ENCODE peak calls at places on chromosomes 3 and 15, in four cellular contexts. J is epithelial cell of esophagus, A is AG04450, Q is HL-60. K is an unnamed sample.

GRCh38 chr15:73822998-73823397 is 50.4 kb upstream of the TBC1D21 start:
- DNase-seq in J (peak; percentile 53), A (no peak), Q (no peak), K (no peak)

GRCh38 chr3:94115482-94115881 is 52.6 kb downstream of the NSUN3 start:
- DNase-seq in J (peak; percentile 57), A (peak; percentile 7), Q (no peak), K (no peak)

GRCh38 chr3:58635371-58636285 is 30.9 kb downstream of the FAM3D start:
- DNase-seq in J (no peak), A (no peak), Q (no peak), K (no peak)

GRCh38 chr15:79582650-79583049 is 150.5 kb downstream of the MINAR1 start:
- DNase-seq in J (no peak), A (no peak), Q (no peak), K (no peak)

GRCh38 chr15:53454535-53454842 is 305.0 kb downstream of the WDR72 start:
- DNase-seq in J (no peak), A (no peak), Q (no peak), K (no peak)

GRCh38 chr3:156509209-156510174 is 45.4 kb downstream of the SSR3 start:
- DNase-seq in J (peak; percentile 63), A (peak; percentile 34), Q (no peak), K (no peak)

GRCh38 chr3:45227946-45228345 is 1.9 kb upstream of the TMEM158 start:
- DNase-seq in J (no peak), A (no peak), Q (no peak), K (no peak)

GRCh38 chr15:60155661-60156060 is 151.6 kb downstream of the FOXB1 start:
- DNase-seq in J (peak; percentile 23), A (no peak), Q (no peak), K (no peak)

GRCh38 chr3:167198949-167199348 is 181.1 kb downstream of the ZBBX start:
- DNase-seq in J (no peak), A (no peak), Q (peak; percentile 32), K (no peak)

GRCh38 chr3:134299185-134299887 is 48.7 kb upstream of the RYK start:
- DNase-seq in J (peak; percentile 46), A (no peak), Q (no peak), K (no peak)

GRCh38 chr3:67083277-67083676 is 85.2 kb downstream of the KBTBD8 start:
- DNase-seq in J (peak; percentile 35), A (no peak), Q (peak; percentile 11), K (no peak)

GRCh38 chr3:185549111-185549510 is 3.3 kb downstream of the LIPH start:
- DNase-seq in J (peak; percentile 97), A (peak; percentile 88), Q (no peak), K (no peak)

GRCh38 chr3:128801779-128802369 is 75.9 kb downstream of the RAB7A start:
- DNase-seq in J (no peak), A (no peak), Q (no peak), K (no peak)

GRCh38 chr3:9310043-9310442 is 52.8 kb upstream of the THUMPD3 start:
- DNase-seq in J (no peak), A (no peak), Q (no peak), K (no peak)

GRCh38 chr15:99704444-99704838 is 28.8 kb downstream of the LYSMD4 start:
- DNase-seq in J (peak; percentile 89), A (peak; percentile 84), Q (peak; percentile 64), K (no peak)

GRCh38 chr3:62832569-62832968 is 42.6 kb downstream of the CADPS start:
- DNase-seq in J (no peak), A (no peak), Q (no peak), K (no peak)

GRCh38 chr15:75456710-75457109 is 5.2 kb upstream of the SIN3A start:
- DNase-seq in J (peak; percentile 11), A (no peak), Q (peak; percentile 75), K (no peak)

GRCh38 chr3:150495563-150496168 is 50.6 kb downstream of the SERP1 start:
- DNase-seq in J (peak; percentile 54), A (peak; percentile 16), Q (peak; percentile 8), K (no peak)

GRCh38 chr3:139122612-139123011 is 77.9 kb upstream of the PRR23C start:
- DNase-seq in J (no peak), A (no peak), Q (peak; percentile 4), K (no peak)

GRCh38 chr3:129795596-129795995 is 97.9 kb downstream of the TMCC1 start:
- DNase-seq in J (peak; percentile 96), A (no peak), Q (no peak), K (no peak)

GRCh38 chr15:73127302-73127936 is 75.2 kb downstream of the NEO1 start:
- DNase-seq in J (peak; percentile 48), A (no peak), Q (peak; percentile 36), K (no peak)

GRCh38 chr15:101014921-101015841 is 96.0 kb downstream of the LRRK1 start:
- DNase-seq in J (peak; percentile 75), A (no peak), Q (peak; percentile 61), K (peak; percentile 59)

DNA sequence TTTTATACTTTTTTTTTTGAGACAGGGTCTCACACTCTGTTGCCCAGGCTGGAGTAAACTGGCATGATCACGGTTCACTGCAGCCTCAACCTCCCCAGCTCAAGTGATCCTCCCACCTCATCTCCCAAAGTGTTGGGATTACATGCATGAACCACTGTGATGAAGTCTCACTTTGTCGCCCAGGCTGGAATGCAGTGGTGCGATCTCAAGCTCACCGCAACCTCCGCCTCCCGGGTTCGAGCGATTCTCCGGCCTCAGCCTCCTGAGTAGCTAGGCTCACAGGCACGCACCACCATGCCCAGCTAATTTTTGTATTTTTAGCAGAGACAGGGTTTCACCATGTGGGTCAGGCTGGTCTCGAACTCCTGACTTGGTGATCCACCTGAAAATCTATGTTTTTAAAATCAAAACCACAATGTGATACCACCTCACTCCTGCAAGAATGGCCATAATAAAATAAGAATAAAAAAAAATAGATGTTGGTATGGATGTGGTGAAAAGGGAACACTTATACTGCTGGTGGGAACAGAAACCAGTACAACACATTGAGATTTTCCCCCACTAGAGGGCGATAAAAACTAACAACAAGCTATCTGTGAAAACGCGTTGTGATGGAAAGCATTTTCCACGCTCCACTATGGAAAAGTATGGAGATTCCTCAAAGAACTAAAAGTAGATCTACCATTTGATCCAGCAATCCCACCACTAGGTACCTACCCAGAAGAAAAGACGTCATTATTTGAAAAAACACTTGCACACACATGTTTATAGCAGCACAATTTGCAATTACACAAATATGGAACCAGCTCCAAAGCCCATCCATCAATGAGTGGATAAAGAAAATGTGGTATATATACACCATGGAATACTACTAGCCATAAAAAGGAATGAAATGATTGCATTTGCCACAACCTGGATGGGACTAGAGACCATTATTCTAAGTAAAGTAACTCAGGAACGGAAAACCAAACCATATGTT is 26.8 kb upstream of the OCA2 start:
- DNase-seq in J (peak; percentile 66), A (peak; percentile 24), Q (peak; percentile 17), K (no peak)
- TF ChIP-seq CTCF in J (peak; percentile 58), A (peak; percentile 60), Q (peak; percentile 24), K (peak; percentile 68)

GRCh38 chr3:188365184-188365583 is 211.2 kb downstream of the LPP start:
- DNase-seq in J (no peak), A (no peak), Q (no peak), K (no peak)

GRCh38 chr3:188358787-188359493 is 205.0 kb downstream of the LPP start:
- DNase-seq in J (no peak), A (no peak), Q (peak; percentile 16), K (peak; percentile 53)

GRCh38 chr3:188360364-188360881 is 206.5 kb downstream of the LPP start:
- DNase-seq in J (no peak), A (no peak), Q (no peak), K (no peak)

GRCh38 chr3:188361888-188362287 is 207.9 kb downstream of the LPP start:
- DNase-seq in J (no peak), A (no peak), Q (no peak), K (no peak)

DNA sequence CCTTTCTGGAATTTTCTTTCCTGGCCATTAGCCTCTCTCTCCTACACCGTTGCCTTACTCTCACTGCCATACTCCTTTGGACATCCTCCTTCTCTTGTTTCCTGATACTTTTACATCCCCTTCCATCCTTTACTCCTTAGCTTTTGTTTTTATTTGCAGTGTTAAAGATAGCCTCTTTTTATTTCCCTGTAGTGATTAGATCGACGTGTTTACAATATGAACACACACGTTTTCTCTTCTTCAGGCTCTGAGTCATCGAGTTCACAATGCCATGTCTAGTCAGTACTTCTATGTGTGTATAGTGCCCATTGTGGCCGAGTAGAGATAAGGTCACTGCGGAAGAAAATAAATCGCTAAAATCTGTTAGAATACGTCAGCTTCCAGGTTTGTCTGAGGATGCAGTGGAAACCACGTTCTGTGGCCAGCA is 208.5 kb downstream of the LPP start:
- DNase-seq in J (peak; percentile 87), A (no peak), Q (no peak), K (no peak)
- TF ChIP-seq CTCF in J (peak; percentile 33), A (no peak), Q (no peak), K (peak; percentile 56)

DNA sequence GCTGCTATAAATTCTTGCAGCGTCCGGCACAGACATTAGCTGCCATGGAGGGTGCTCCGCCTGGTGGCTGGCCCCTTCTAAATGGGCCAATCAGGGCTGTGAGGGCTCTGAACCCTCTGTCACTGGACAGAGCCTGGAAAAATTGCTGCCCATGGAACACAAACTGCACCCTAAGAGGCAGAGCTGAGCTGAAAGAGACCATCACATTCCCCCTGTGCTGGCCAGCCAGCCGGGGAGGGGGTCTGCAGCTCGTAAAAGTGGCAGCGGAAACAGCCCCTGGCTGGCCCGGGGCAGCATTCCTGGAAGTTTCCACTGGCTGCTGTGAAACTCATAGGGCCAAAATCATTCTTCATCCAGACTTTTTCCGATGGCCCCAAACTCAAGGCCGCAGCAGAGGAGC is 21.0 kb upstream of the DUSP7 start:
- DNase-seq in J (no peak), A (no peak), Q (no peak), K (no peak)
- TF ChIP-seq CTCF in J (no peak), A (peak; percentile 23), Q (no peak), K (no peak)

DNA sequence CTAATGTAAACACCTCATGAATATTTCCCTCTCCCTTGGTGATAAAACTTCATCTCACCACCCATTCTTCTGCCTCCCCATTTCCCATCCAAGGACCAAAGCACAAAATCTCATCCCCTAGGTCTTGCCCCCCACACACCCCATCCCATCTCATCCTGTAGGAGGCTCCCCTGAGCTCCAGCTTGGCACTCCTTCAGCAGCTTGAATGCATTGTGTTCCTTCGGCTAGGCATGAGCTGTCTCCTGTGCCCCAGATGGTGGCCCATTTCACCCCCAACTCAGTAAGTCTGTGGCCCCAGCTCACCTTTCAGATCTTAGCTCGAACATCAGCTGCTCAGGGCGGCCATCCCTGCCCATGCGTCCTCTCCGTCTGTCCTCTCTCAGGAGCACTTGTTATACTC is 203.6 kb upstream of the NR2F2 start:
- DNase-seq in J (no peak), A (no peak), Q (no peak), K (no peak)
- TF ChIP-seq CTCF in J (no peak), A (no peak), Q (no peak), K (no peak)

GRCh38 chr3:194826594-194826993 is 140.9 kb downstream of the FAM43A start:
- DNase-seq in J (no peak), A (no peak), Q (no peak), K (peak; percentile 63)
- TF ChIP-seq CTCF in J (no peak), A (no peak), Q (no peak), K (no peak)

GRCh38 chr15:94154255-94154654 is 77.1 kb upstream of the MCTP2 start:
- DNase-seq in J (no peak), A (no peak), Q (no peak), K (no peak)
- TF ChIP-seq CTCF in J (peak; percentile 5), A (peak; percentile 4), Q (no peak), K (no peak)